ENCODE peak calls at places on chromosomes 16 and 17, in ten cellular contexts. X is cardiac muscle cell, O is heart right ventricle, E is mucosa of descending colon, P is Peyer's patch, F is pancreas, U is heart left ventricle, A is psoas muscle, J is colonic mucosa, R is HCT116. C is an unnamed sample.
A peak's percentile ranks its signal among the peaks of the same experiment; 100 is the strongest.

GRCh38 chr16:1794908-1795666 is 1.6 kb upstream of the IGFALS start:
- DNase-seq in X (no peak), O (no peak), E (no peak), P (no peak), F (no peak), U (peak; percentile 22), A (no peak), J (no peak), R (no peak), C (peak; percentile 18)

GRCh38 chr16:87850009-87851006 is 19.0 kb downstream of the SLC7A5 start:
- DNase-seq in X (peak; percentile 76), O (peak; percentile 72), E (peak; percentile 79), P (peak; percentile 82), F (peak; percentile 91), U (peak; percentile 61), A (peak; percentile 76), J (peak; percentile 75), R (no peak), C (peak; percentile 72)

GRCh38 chr17:12667299-12667958 is 1.7 kb downstream of the MYOCD start:
- DNase-seq in X (peak; percentile 86), O (no peak), E (no peak), P (no peak), F (no peak), U (peak; percentile 46), A (no peak), J (no peak), R (peak; percentile 40), C (no peak)

GRCh38 chr16:239948-240277 is 5.3 kb downstream of the FAM234A start:
- DNase-seq in X (no peak), O (no peak), E (no peak), P (no peak), F (no peak), U (no peak), A (no peak), J (no peak), R (no peak), C (no peak)

GRCh38 chr17:35164716-35165115 is 17.1 kb downstream of the UNC45B start:
- DNase-seq in X (no peak), O (no peak), E (no peak), P (no peak), F (no peak), U (no peak), A (no peak), J (no peak), R (no peak), C (no peak)

GRCh38 chr17:8173056-8173870 is 2.9 kb downstream of the TMEM107 start:
- DNase-seq in X (peak; percentile 91), O (no peak), E (peak; percentile 79), P (peak; percentile 94), F (no peak), U (peak; percentile 74), A (peak; percentile 67), J (peak; percentile 85), R (peak; percentile 99), C (no peak)

GRCh38 chr16:48629531-48629930 is 19.6 kb upstream of the N4BP1 start:
- DNase-seq in X (no peak), O (no peak), E (no peak), P (peak; percentile 44), F (no peak), U (no peak), A (no peak), J (no peak), R (no peak), C (no peak)

GRCh38 chr16:624522-625401 is 6.0 kb upstream of the WFIKKN1 start:
- DNase-seq in X (no peak), O (no peak), E (no peak), P (no peak), F (no peak), U (no peak), A (no peak), J (no peak), R (no peak), C (no peak)

GRCh38 chr17:46943218-46943510 is 20.2 kb downstream of the GOSR2 start:
- DNase-seq in X (no peak), O (no peak), E (no peak), P (no peak), F (no peak), U (no peak), A (no peak), J (no peak), R (no peak), C (no peak)

GRCh38 chr17:46944931-46945330 is 22.0 kb downstream of the GOSR2 start:
- DNase-seq in X (no peak), O (no peak), E (no peak), P (no peak), F (no peak), U (no peak), A (no peak), J (no peak), R (no peak), C (no peak)

GRCh38 chr17:46940692-46941404 is 17.9 kb downstream of the GOSR2 start:
- DNase-seq in X (peak; percentile 90), O (peak; percentile 64), E (peak; percentile 53), P (peak; percentile 89), F (peak; percentile 80), U (peak; percentile 76), A (peak; percentile 66), J (peak; percentile 74), R (peak; percentile 66), C (no peak)

GRCh38 chr17:46943511-46944393 is 20.8 kb downstream of the GOSR2 start:
- DNase-seq in X (no peak), O (no peak), E (peak; percentile 45), P (no peak), F (no peak), U (no peak), A (no peak), J (no peak), R (no peak), C (peak; percentile 58)

DNA sequence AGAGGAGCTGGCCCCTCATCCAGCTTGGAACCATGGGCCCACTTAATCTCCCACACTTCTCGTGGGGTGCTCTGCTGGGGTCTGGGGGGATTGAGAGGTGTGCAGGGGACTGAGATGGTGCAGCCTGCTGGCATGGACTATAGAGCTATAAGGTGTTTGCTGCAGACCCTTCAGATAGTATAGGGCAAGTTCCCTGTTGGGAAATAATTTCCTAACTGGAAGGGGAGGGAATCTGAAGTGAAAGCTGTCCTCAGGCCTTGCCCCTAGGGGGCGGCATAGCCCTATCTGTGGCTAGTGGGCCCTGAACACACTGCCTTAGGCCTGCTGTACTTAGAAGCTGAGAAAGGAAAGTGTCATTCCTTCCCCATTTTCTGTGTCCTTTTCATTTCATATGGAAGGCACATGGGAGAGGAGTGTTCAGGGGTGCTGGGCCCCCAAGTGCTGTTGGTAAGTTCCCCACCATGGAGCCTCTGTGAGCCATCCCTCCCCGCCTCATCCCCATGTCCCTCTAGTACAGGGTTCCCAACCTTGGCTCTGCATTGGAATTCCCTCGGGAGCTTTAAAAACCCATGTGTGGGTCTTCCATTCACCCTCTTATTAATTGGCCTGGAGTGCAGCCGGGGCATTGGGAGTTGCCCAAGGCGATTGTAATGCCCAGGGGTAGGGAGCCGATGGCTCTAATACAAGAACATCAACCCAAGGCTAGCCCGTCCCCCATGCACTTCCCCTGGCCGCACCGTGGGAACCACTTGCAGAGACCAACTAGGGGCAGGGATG is 19.7 kb downstream of the GOSR2 start:
- DNase-seq in X (peak; percentile 78), O (peak; percentile 69), E (no peak), P (peak; percentile 83), F (peak; percentile 84), U (peak; percentile 67), A (peak; percentile 63), J (peak; percentile 71), R (peak; percentile 55), C (no peak)
- TF ChIP-seq CTCF in X (peak; percentile 99), O (peak; percentile 78), E (peak; percentile 70), P (peak; percentile 75), F (peak; percentile 71), U (peak; percentile 83), A (peak; percentile 82), J (peak; percentile 76), R (peak; percentile 85), C (peak; percentile 72)

DNA sequence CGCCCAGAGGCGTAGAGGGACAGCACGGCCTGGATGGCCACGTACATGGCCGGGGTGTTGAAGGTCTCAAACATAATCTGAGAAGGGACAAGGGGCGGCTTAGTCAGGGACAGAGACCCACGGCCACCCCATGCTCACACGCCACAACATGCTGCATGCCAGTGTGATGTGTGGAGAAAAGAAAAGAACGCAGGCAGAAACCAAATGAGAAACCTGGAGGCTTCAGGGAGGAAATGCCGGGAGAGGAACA is 1.1 kb downstream of the ACTG1 start:
- DNase-seq in X (no peak), O (no peak), E (no peak), P (no peak), F (no peak), U (no peak), A (no peak), J (no peak), R (no peak), C (no peak)
- H3K4me1 ChIP-seq in X (peaks cover 20% of the 10 kb centered on the region), O (peaks cover 45% of the 10 kb centered on the region), E (peaks cover 24% of the 10 kb centered on the region), P (peaks cover 11% of the 10 kb centered on the region), F (peaks cover 6% of the 10 kb centered on the region), U (peaks cover 27% of the 10 kb centered on the region), A (peaks cover 14% of the 10 kb centered on the region), J (peaks cover 6% of the 10 kb centered on the region), R (peaks cover 64% of the 10 kb centered on the region), C (peaks cover 48% of the 10 kb centered on the region)

GRCh38 chr17:43402078-43402477 is 3.3 kb downstream of the ARL4D start:
- DNase-seq in X (no peak), O (no peak), E (no peak), P (no peak), F (no peak), U (no peak), A (no peak), J (no peak), R (no peak), C (no peak)
- TF ChIP-seq CTCF in X (no peak), O (no peak), E (no peak), P (no peak), F (no peak), U (no peak), A (no peak), J (no peak), R (no peak), C (no peak)

GRCh38 chr16:10107081-10107480 is 75.1 kb downstream of the GRIN2A start:
- DNase-seq in X (no peak), O (no peak), E (no peak), P (no peak), F (no peak), U (no peak), A (no peak), J (no peak), R (no peak), C (no peak)
- H3K4me1 ChIP-seq in X (no peaks in the 10 kb centered on the region), O (no peaks in the 10 kb centered on the region), E (no peaks in the 10 kb centered on the region), P (no peaks in the 10 kb centered on the region), F (no peaks in the 10 kb centered on the region), U (no peaks in the 10 kb centered on the region), A (no peaks in the 10 kb centered on the region), J (no peaks in the 10 kb centered on the region), R (no peaks in the 10 kb centered on the region), C (no peaks in the 10 kb centered on the region)

DNA sequence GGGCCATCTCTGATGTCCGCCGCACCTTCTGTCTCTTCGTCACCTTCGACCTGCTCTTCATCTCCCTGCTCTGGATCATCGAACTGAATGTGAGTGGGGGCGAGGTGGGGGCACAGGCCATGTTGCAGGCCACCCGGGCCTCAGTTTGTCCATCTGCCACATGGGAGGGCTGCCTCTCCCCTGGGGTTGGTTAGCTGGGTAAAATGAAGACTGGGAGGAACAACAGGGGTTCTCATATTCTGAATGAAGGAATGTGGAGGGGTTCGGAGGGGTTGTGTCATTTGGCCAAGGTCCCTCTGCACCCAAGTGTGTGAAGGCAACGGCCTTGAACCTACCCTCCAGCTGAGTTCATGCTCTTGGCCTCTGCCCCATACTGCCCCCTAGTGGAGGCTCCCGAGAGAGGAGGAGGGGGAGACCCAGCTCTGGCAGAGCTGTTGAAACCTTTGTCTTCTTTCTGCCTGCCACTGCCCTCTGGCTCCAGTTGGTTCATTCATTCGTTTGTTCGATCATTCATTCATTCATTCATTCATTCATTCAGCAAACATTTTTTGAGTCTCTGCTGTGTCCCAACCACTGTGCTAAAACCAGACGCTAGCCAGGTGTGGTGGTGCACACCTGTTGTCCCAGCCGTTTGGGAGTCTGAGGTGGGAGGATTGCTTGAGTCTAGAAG is 11.4 kb upstream of the TCAP start:
- DNase-seq in X (peak; percentile 70), O (peak; percentile 70), E (peak; percentile 72), P (peak; percentile 86), F (peak; percentile 87), U (peak; percentile 73), A (peak; percentile 73), J (peak; percentile 90), R (no peak), C (peak; percentile 60)
- TF ChIP-seq CTCF in X (peak; percentile 89), O (peak; percentile 76), E (peak; percentile 81), P (peak; percentile 83), F (peak; percentile 81), U (peak; percentile 69), A (peak; percentile 66), J (peak; percentile 88), R (peak; percentile 70), C (peak; percentile 86)

C was measured in upper lobe of left lung.